ENCODE peak calls at places on chromosome 6, in four cellular contexts. P is epithelial cell of esophagus, I is GM13977, N is HFFc6. O is an unnamed sample.

GRCh38 chr6:110864816-110865215 is 9.8 kb upstream of the AMD1 start:
- DNase-seq in P (no peak), I (no peak), N (no peak), O (no peak)

GRCh38 chr6:45970326-45970725 is 45.3 kb downstream of the CLIC5 start:
- DNase-seq in P (no peak), I (no peak), N (no peak), O (no peak)

GRCh38 chr6:95578106-95578410 is 723 bp downstream of the MANEA start:
- DNase-seq in P (peak), I (peak), N (no peak), O (no peak)

GRCh38 chr6:169291639-169292339 is 38.1 kb upstream of the THBS2 start:
- DNase-seq in P (no peak), I (no peak), N (no peak), O (no peak)

GRCh38 chr6:88209301-88209700 is 43.2 kb upstream of the CNR1 start:
- DNase-seq in P (no peak), I (no peak), N (no peak), O (no peak)

GRCh38 chr6:37615564-37616340 is 81.9 kb downstream of the MDGA1 start:
- DNase-seq in P (no peak), I (no peak), N (peak), O (no peak)

GRCh38 chr6:127206531-127207065 is 60.1 kb upstream of the RNF146 start:
- DNase-seq in P (no peak), I (no peak), N (peak), O (no peak)

GRCh38 chr6:87291879-87292278 is 30.5 kb upstream of the SMIM8 start:
- DNase-seq in P (peak), I (no peak), N (no peak), O (no peak)

GRCh38 chr6:27873101-27874030 is 38.8 kb downstream of the OR2B2 start:
- DNase-seq in P (peak), I (peak), N (peak), O (peak)

GRCh38 chr6:71851214-71851613 is 35.1 kb upstream of the RIMS1 start:
- DNase-seq in P (no peak), I (no peak), N (no peak), O (no peak)

GRCh38 chr6:126913658-126914057 is 204.8 kb upstream of the RSPO3 start:
- DNase-seq in P (no peak), I (no peak), N (no peak), O (no peak)

GRCh38 chr6:159941286-159942113 is 27.4 kb upstream of the IGF2R start:
- DNase-seq in P (peak), I (peak), N (peak), O (no peak)

GRCh38 chr6:113824411-113824810 is 32.7 kb upstream of the MARCKS start:
- DNase-seq in P (peak), I (no peak), N (no peak), O (no peak)

GRCh38 chr6:144993870-144994269 is 708.7 kb downstream of the UTRN start:
- DNase-seq in P (peak), I (no peak), N (peak), O (no peak)

GRCh38 chr6:104953410-104953953 is 3.4 kb upstream of the LIN28B start:
- DNase-seq in P (no peak), I (no peak), N (no peak), O (no peak)

GRCh38 chr6:75524322-75524972 is 30.8 kb upstream of the FILIP1 start:
- DNase-seq in P (peak), I (no peak), N (peak), O (no peak)

GRCh38 chr6:123794799-123795198 is 8.9 kb upstream of the NKAIN2 start:
- DNase-seq in P (no peak), I (no peak), N (no peak), O (no peak)